ENCODE peak calls at places on chromosomes 1 and 21, in seven cellular contexts. G, K, S, L, P, M and H are unnamed samples.

GRCh38 chr1:160437432-160438319 is 37.3 kb downstream of the VANGL2 start:
- DNase-seq in G (no peak), S (no peak), P (no peak), K (no peak), L (no peak), M (no peak), H (peak)

GRCh38 chr1:216531308-216532239 is 108.3 kb upstream of the USH2A start:
- DNase-seq in M (peak), P (no peak), K (peak), L (no peak), G (no peak), S (no peak), H (peak)

GRCh38 chr1:17230671-17231310 is 18.1 kb upstream of the PADI3 start:
- DNase-seq in K (no peak), P (no peak), M (no peak), L (no peak), S (no peak), G (no peak), H (no peak)

GRCh38 chr1:17629460-17629859 is 90.0 kb downstream of the ARHGEF10L start:
- DNase-seq in S (peak), L (peak), K (no peak), G (no peak), P (peak), M (no peak), H (no peak)

GRCh38 chr1:68819190-68819829 is 322.4 kb upstream of the DEPDC1 start:
- DNase-seq in K (peak), L (peak), S (peak), G (no peak), P (peak), M (peak), H (peak)

GRCh38 chr1:228372183-228373003 is 34.2 kb downstream of the TRIM11 start:
- DNase-seq in G (no peak), L (no peak), K (no peak), P (no peak), S (no peak), M (no peak), H (no peak)

GRCh38 chr1:30809514-30810263 is 52.1 kb upstream of the LAPTM5 start:
- DNase-seq in G (no peak), M (no peak), L (no peak), K (peak), P (no peak), S (peak), H (peak)

GRCh38 chr1:187876775-187877174 is 1048.0 kb downstream of the PLA2G4A start:
- DNase-seq in L (no peak), S (no peak), P (no peak), K (no peak), G (no peak), M (no peak), H (no peak)

GRCh38 chr1:213474054-213474453 is 423.0 kb downstream of the RPS6KC1 start:
- DNase-seq in S (peak), G (no peak), L (no peak), M (no peak), K (no peak), P (peak), H (no peak)

GRCh38 chr1:175978476-175978875 is 228.6 kb downstream of the COP1 start:
- DNase-seq in S (no peak), P (no peak), M (no peak), G (no peak), L (no peak), K (peak), H (peak)

GRCh38 chr1:26317612-26318337 is at the start of gene CD52:
- DNase-seq in K (no peak), G (no peak), S (peak), P (peak), L (no peak), M (no peak), H (no peak)
- H4K8ac ChIP-seq in K (no peak), G (no peak), S (no peak), P (no peak), L (peak), M (peak), H (no peak)

GRCh38 chr1:116951175-116951935 is 41.6 kb downstream of the PTGFRN start:
- DNase-seq in P (no peak), S (no peak), L (no peak), M (peak), K (peak), G (no peak), H (peak)

GRCh38 chr1:116949213-116949985 is 39.7 kb downstream of the PTGFRN start:
- DNase-seq in M (peak), P (no peak), K (no peak), S (peak), G (no peak), L (no peak), H (no peak)

GRCh38 chr1:116948642-116949041 is 38.9 kb downstream of the PTGFRN start:
- DNase-seq in G (no peak), L (no peak), M (no peak), P (no peak), S (no peak), K (no peak), H (no peak)

GRCh38 chr1:116947090-116947489 is 37.4 kb downstream of the PTGFRN start:
- DNase-seq in G (no peak), S (no peak), P (no peak), L (no peak), K (no peak), M (no peak), H (no peak)

DNA sequence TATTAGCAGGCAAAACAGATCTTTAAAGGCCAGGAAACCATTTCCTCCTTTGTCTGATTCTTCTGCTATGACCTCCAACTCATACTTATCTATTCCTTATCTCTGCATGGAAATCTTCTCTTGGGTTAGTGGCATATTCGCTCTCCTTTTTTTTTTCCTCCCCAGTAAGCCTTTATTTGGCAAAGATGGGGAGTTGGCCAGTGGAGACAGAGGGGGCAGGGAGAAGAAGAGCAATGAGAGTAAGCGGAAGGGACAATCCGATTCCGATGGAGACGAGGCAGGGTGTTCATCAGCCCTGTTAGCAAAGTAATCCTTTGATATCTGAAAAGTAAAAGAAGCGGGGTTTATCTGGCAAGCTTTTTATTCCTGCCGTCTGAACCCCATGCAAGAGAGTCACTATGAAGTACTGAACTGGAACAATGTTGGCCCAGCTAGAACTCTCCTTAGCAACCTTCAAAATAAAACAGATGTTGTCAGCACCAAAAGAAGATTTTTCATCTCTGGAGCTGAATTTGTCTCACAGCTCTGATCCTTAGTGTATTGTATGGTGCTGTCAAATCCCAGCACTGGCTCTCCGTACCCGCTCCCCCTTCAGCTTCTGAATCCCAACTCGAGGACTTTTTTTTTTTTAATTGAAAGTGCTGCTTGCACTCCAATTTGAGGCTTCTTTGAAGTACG is 40.9 kb downstream of the PTGFRN start:
- DNase-seq in K (no peak), G (no peak), P (no peak), M (peak), S (peak), L (no peak), H (no peak)
- H4K8ac ChIP-seq in K (no peak), G (no peak), P (no peak), M (no peak), S (no peak), L (no peak), H (no peak)

GRCh38 chr21:32452641-32453040 is 40.1 kb downstream of the EVA1C start:
- DNase-seq in K (no peak), M (no peak), P (no peak), S (no peak), G (no peak), L (no peak), H (no peak)

GRCh38 chr21:32456497-32456918 is 44.0 kb downstream of the EVA1C start:
- DNase-seq in M (no peak), S (no peak), G (no peak), L (no peak), P (no peak), K (peak), H (no peak)

GRCh38 chr21:32457962-32458361 is 45.5 kb downstream of the EVA1C start:
- DNase-seq in L (no peak), S (no peak), G (no peak), M (no peak), P (no peak), K (no peak), H (no peak)

GRCh38 chr21:32457360-32457840 is 44.9 kb downstream of the EVA1C start:
- DNase-seq in P (no peak), S (no peak), M (no peak), L (no peak), K (peak), G (no peak), H (no peak)

DNA sequence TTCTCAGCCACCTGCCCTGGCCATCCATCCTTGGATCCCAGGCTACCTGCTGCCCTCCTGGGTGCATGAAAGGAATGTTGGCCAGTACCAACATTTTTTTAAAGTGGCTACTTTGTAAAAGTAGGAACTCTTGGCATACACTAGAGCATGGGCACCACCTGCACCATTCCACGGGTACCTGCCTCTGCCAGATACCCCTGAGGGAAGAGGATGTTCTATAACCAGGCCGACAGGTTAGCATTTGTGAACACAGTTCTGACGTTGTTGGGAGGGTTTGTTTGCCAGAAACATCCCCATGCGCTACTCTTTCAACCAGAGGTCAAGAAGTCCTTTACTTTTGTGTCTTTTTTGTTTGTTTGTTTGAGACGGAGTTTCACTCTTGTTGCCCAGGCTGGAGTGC is 43.0 kb downstream of the EVA1C start:
- DNase-seq in M (no peak), G (no peak), K (no peak), P (no peak), S (no peak), L (no peak), H (no peak)
- H4K8ac ChIP-seq in M (no peak), G (no peak), K (no peak), P (no peak), S (no peak), L (no peak), H (no peak)

GRCh38 chr1:67563684-67564083 is 121.3 kb upstream of the GADD45A start:
- DNase-seq in G (no peak), S (no peak), M (no peak), K (no peak), L (no peak), P (no peak), H (no peak)

GRCh38 chr1:67566803-67567202 is 118.2 kb upstream of the GADD45A start:
- DNase-seq in M (no peak), S (no peak), L (no peak), K (peak), G (no peak), P (no peak), H (no peak)

GRCh38 chr1:67561704-67562113 is 123.3 kb upstream of the GADD45A start:
- DNase-seq in P (peak), L (peak), K (peak), G (peak), M (peak), S (peak), H (peak)

GRCh38 chr1:67560580-67561285 is 124.3 kb upstream of the GADD45A start:
- DNase-seq in G (no peak), K (peak), L (no peak), M (peak), P (no peak), S (no peak), H (no peak)

DNA sequence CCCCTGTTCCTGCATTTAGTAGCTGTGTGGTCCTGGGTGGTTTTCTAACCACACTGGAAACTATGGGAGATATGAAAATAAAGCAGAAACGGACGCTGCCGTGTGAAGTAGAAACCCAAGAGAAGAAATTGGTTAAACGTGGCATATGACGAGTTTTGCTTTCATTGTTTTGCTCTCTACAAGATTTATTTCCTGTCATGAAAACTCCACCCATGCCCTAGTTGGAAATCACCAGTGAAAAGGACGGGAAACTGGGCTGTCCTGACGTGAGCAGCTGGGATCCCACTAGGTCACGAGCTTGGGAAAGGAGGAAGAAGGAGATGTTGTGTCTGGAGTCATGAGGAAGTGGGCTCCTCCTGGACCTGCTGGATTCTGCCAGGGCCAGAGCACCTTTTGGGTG is 120.8 kb upstream of the GADD45A start:
- DNase-seq in S (no peak), L (no peak), G (no peak), M (no peak), K (peak), P (no peak), H (no peak)
- H4K8ac ChIP-seq in S (no peak), L (no peak), G (no peak), M (no peak), K (no peak), P (no peak), H (no peak)

GRCh38 chr1:57403201-57403600 is 20.7 kb downstream of the DAB1 start:
- DNase-seq in G (no peak), K (no peak), M (no peak), S (no peak), P (no peak), L (no peak), H (no peak)
- H4K8ac ChIP-seq in G (no peak), K (no peak), M (no peak), S (no peak), P (no peak), L (no peak), H (no peak)

GRCh38 chr1:230746617-230747016 is 571 bp upstream of the CAPN9 start:
- DNase-seq in K (no peak), L (no peak), P (no peak), G (no peak), M (no peak), S (no peak), H (no peak)
- H4K8ac ChIP-seq in K (no peak), L (no peak), P (no peak), G (no peak), M (no peak), S (no peak), H (no peak)

DNA sequence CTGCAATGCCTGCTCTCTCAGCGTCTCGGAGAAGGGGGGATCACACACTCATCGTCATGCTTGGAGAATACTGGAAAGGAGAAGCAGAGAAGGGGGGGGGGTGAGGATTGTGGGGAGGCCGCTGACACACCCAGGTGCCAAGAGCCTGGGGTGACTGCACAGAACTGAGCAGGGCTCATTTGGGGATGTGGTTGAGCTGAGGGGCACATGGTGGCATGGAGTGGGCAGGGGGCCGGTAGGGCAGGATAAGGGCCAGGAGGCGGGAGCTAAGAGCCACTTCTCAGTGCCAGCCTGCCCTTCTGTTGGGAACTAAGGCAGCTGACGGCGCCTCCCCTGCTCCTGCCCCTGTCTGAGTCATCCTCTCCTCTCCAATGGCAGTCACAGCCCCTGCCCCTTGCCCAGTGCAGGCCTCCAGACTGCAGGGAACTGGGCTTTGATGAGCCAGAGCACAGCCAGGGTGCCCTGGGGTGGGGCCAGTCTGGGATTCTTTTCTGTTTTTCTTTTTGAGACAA is 27.2 kb downstream of the MRPL37 start:
- DNase-seq in P (no peak), L (no peak), M (peak), K (peak), S (no peak), G (no peak), H (peak)
- H4K8ac ChIP-seq in P (no peak), L (peak), M (no peak), K (no peak), S (no peak), G (no peak), H (no peak)